ENCODE peak calls at places on chromosomes 6 and 20, in four cellular contexts. One of them, this sample, is unnamed.

GRCh38 chr6:119273287-119273686 is 76.3 kb downstream of the MAN1A1 start:
- DNase-seq in retinal pigment epithelial cell: no peak
- DNase-seq in effector memory CD8-positive, alpha-beta T cell: no peak
- DNase-seq in AG08395: no peak
- DNase-seq in this sample: peak; percentile 20

GRCh38 chr6:119096683-119097310 is 18.3 kb upstream of the FAM184A start:
- DNase-seq in retinal pigment epithelial cell: peak; percentile 33
- DNase-seq in AG08395: no peak
- DNase-seq in effector memory CD8-positive, alpha-beta T cell: no peak
- DNase-seq in this sample: peak; percentile 24

GRCh38 chr20:21513181-21513663 is 642 bp downstream of the NKX2-2 start:
- DNase-seq in effector memory CD8-positive, alpha-beta T cell: no peak
- DNase-seq in AG08395: no peak
- DNase-seq in retinal pigment epithelial cell: no peak
- DNase-seq in this sample: no peak

GRCh38 chr6:26087284-26088115 is at the start of gene HFE:
- DNase-seq in AG08395: peak; percentile 56
- DNase-seq in retinal pigment epithelial cell: no peak
- DNase-seq in effector memory CD8-positive, alpha-beta T cell: no peak
- DNase-seq in this sample: peak; percentile 60

GRCh38 chr20:13684566-13685222 is 46.0 kb upstream of the TASP1 start:
- DNase-seq in effector memory CD8-positive, alpha-beta T cell: no peak
- DNase-seq in AG08395: peak; percentile 18
- DNase-seq in retinal pigment epithelial cell: no peak
- DNase-seq in this sample: peak; percentile 13

GRCh38 chr6:111536888-111537287 is 53.9 kb upstream of the REV3L start:
- DNase-seq in effector memory CD8-positive, alpha-beta T cell: peak; percentile 2
- DNase-seq in AG08395: no peak
- DNase-seq in retinal pigment epithelial cell: no peak
- DNase-seq in this sample: no peak

GRCh38 chr6:25060522-25060921 is 124.8 kb upstream of the RIPOR2 start:
- DNase-seq in effector memory CD8-positive, alpha-beta T cell: no peak
- DNase-seq in AG08395: no peak
- DNase-seq in retinal pigment epithelial cell: no peak
- DNase-seq in this sample: no peak

GRCh38 chr6:140203611-140204553 is 829.4 kb upstream of the CITED2 start:
- DNase-seq in AG08395: peak; percentile 45
- DNase-seq in effector memory CD8-positive, alpha-beta T cell: no peak
- DNase-seq in retinal pigment epithelial cell: no peak
- DNase-seq in this sample: peak; percentile 73

GRCh38 chr6:5626727-5627426 is 365.6 kb downstream of the FARS2 start:
- DNase-seq in AG08395: no peak
- DNase-seq in retinal pigment epithelial cell: no peak
- DNase-seq in effector memory CD8-positive, alpha-beta T cell: no peak
- DNase-seq in this sample: no peak

GRCh38 chr6:137769797-137770362 is 97.2 kb upstream of the TNFAIP3 start:
- DNase-seq in effector memory CD8-positive, alpha-beta T cell: no peak
- DNase-seq in AG08395: no peak
- DNase-seq in retinal pigment epithelial cell: no peak
- DNase-seq in this sample: no peak

GRCh38 chr6:3442444-3443220 is 14.2 kb downstream of the SLC22A23 start:
- DNase-seq in AG08395: peak; percentile 56
- DNase-seq in retinal pigment epithelial cell: no peak
- DNase-seq in effector memory CD8-positive, alpha-beta T cell: no peak
- DNase-seq in this sample: peak; percentile 50

GRCh38 chr6:113654396-113654795 is 202.7 kb upstream of the MARCKS start:
- DNase-seq in effector memory CD8-positive, alpha-beta T cell: no peak
- DNase-seq in retinal pigment epithelial cell: peak; percentile 87
- DNase-seq in AG08395: peak; percentile 47
- DNase-seq in this sample: peak; percentile 82

GRCh38 chr6:41728073-41728936 is 7.1 kb downstream of the TFEB start:
- DNase-seq in retinal pigment epithelial cell: no peak
- DNase-seq in effector memory CD8-positive, alpha-beta T cell: no peak
- DNase-seq in AG08395: no peak
- DNase-seq in this sample: no peak

GRCh38 chr6:44539701-44540100 is 152.2 kb downstream of the CDC5L start:
- DNase-seq in effector memory CD8-positive, alpha-beta T cell: no peak
- DNase-seq in AG08395: no peak
- DNase-seq in retinal pigment epithelial cell: no peak
- DNase-seq in this sample: no peak

GRCh38 chr6:35368038-35368887 is 25.9 kb downstream of the PPARD start:
- DNase-seq in AG08395: peak; percentile 78
- DNase-seq in effector memory CD8-positive, alpha-beta T cell: no peak
- DNase-seq in retinal pigment epithelial cell: no peak
- DNase-seq in this sample: peak; percentile 93

GRCh38 chr6:121873595-121873994 is 438.1 kb downstream of the GJA1 start:
- DNase-seq in effector memory CD8-positive, alpha-beta T cell: no peak
- DNase-seq in AG08395: no peak
- DNase-seq in retinal pigment epithelial cell: no peak
- DNase-seq in this sample: no peak

GRCh38 chr6:33740204-33740608 is 6.5 kb downstream of the IP6K3 start:
- DNase-seq in effector memory CD8-positive, alpha-beta T cell: no peak
- DNase-seq in retinal pigment epithelial cell: no peak
- DNase-seq in AG08395: no peak
- DNase-seq in this sample: peak; percentile 49

GRCh38 chr20:50216543-50217206 is 26.0 kb downstream of the CEBPB start:
- DNase-seq in retinal pigment epithelial cell: peak; percentile 70
- DNase-seq in AG08395: no peak
- DNase-seq in effector memory CD8-positive, alpha-beta T cell: no peak
- DNase-seq in this sample: no peak

GRCh38 chr6:28383235-28384142 is 16.1 kb downstream of the ZSCAN12 start:
- DNase-seq in AG08395: peak; percentile 10
- DNase-seq in retinal pigment epithelial cell: peak; percentile 48
- DNase-seq in effector memory CD8-positive, alpha-beta T cell: no peak
- DNase-seq in this sample: peak; percentile 65

GRCh38 chr6:31586596-31586995 is 519 bp downstream of the LST1 start:
- DNase-seq in AG08395: no peak
- DNase-seq in effector memory CD8-positive, alpha-beta T cell: no peak
- DNase-seq in retinal pigment epithelial cell: no peak
- DNase-seq in this sample: no peak

GRCh38 chr20:9444921-9445320 is 69.5 kb upstream of the LAMP5 start:
- DNase-seq in effector memory CD8-positive, alpha-beta T cell: no peak
- DNase-seq in retinal pigment epithelial cell: no peak
- DNase-seq in AG08395: no peak
- DNase-seq in this sample: no peak

GRCh38 chr20:38671186-38671585 is 53.1 kb upstream of the SLC32A1 start:
- DNase-seq in retinal pigment epithelial cell: no peak
- DNase-seq in AG08395: no peak
- DNase-seq in effector memory CD8-positive, alpha-beta T cell: no peak
- DNase-seq in this sample: no peak

GRCh38 chr20:4896971-4897497 is 104.3 kb downstream of the SLC23A2 start:
- DNase-seq in effector memory CD8-positive, alpha-beta T cell: no peak
- DNase-seq in retinal pigment epithelial cell: no peak
- DNase-seq in AG08395: no peak
- DNase-seq in this sample: no peak